ENCODE peak calls at places on chromosomes 3 and 15, in five cellular contexts. L is neural progenitor cell, B is HepG2, Q is HCT116, V is astrocyte. R is an unnamed sample.

GRCh38 chr3:64216706-64217105 is 8.6 kb downstream of the PRICKLE2 start:
- DNase-seq in L (peak), B (no peak), Q (no peak), V (peak), R (peak)

GRCh38 chr3:9207076-9207763 is 42.2 kb downstream of the SRGAP3 start:
- DNase-seq in L (no peak), B (no peak), Q (no peak), V (no peak), R (no peak)

GRCh38 chr3:187628169-187628568 is 42.0 kb downstream of the SST start:
- DNase-seq in L (peak), B (no peak), Q (no peak), V (no peak), R (no peak)

GRCh38 chr3:33089515-33089914 is 7.4 kb downstream of the GLB1 start:
- DNase-seq in L (no peak), B (no peak), Q (no peak), V (no peak), R (no peak)

GRCh38 chr3:43997788-43998373 is 243.8 kb upstream of the TOPAZ1 start:
- DNase-seq in L (peak), B (no peak), Q (no peak), V (no peak), R (no peak)

GRCh38 chr3:124078978-124079911 is 87.3 kb upstream of the ROPN1 start:
- DNase-seq in L (peak), B (peak), Q (peak), V (no peak), R (peak)

GRCh38 chr3:79598594-79598993 is 169.2 kb downstream of the ROBO1 start:
- DNase-seq in L (peak), B (no peak), Q (no peak), V (no peak), R (peak)

GRCh38 chr15:82132742-82133141 is 86.9 kb upstream of the MEX3B start:
- DNase-seq in L (no peak), B (no peak), Q (no peak), V (peak), R (no peak)

GRCh38 chr3:21447471-21448205 is 303.4 kb downstream of the ZNF385D start:
- DNase-seq in L (no peak), B (no peak), Q (no peak), V (peak), R (no peak)

GRCh38 chr15:101431301-101431700 is 58.2 kb downstream of the PCSK6 start:
- DNase-seq in L (no peak), B (no peak), Q (no peak), V (no peak), R (no peak)

DNA sequence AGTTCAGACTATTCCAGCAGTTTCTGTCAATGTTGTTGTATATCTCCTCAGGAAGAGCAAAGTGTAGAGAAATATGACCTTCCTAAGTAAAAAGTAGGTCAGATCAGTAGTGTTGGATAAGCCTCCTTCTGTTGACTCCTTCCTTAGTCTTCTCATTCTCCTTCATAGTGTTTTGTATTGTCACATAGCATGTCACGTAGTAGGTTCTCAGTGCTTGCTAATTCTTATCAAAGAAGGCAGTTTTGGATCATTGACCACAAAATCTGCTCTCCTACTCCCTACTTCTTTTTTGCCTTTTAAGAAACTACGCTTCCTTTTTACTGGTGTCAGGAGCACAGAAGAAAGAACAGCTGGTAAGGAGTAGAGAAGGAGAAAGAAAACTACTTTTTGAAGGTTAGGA is 1.0 kb upstream of the MGA start:
- DNase-seq in L (no peak), B (no peak), Q (no peak), V (no peak), R (no peak)
- TF ChIP-seq EZH2 in L (no peak), B (no peak), Q (no peak), V (no peak), R (no peak)

GRCh38 chr3:50672656-50673055 is 2.1 kb upstream of the DOCK3 start:
- DNase-seq in L (no peak), B (no peak), Q (no peak), V (no peak), R (no peak)

GRCh38 chr3:50673937-50674336 is 790 bp upstream of the DOCK3 start:
- DNase-seq in L (no peak), B (no peak), Q (no peak), V (no peak), R (no peak)

GRCh38 chr3:50676031-50676705 is 1.4 kb downstream of the DOCK3 start:
- DNase-seq in L (no peak), B (no peak), Q (no peak), V (no peak), R (no peak)

GRCh38 chr3:50675179-50676030 is 678 bp downstream of the DOCK3 start:
- DNase-seq in L (peak), B (no peak), Q (no peak), V (no peak), R (peak)

GRCh38 chr3:50674349-50675178 is at the start of gene DOCK3:
- DNase-seq in L (peak), B (no peak), Q (no peak), V (no peak), R (peak)
- TF ChIP-seq EZH2 in L (no peak), B (no peak), Q (no peak), V (peak), R (no peak)

GRCh38 chr3:128489860-128490649 is 2.9 kb downstream of the GATA2 start:
- DNase-seq in L (peak), B (peak), Q (no peak), V (no peak), R (peak)
- TF ChIP-seq EZH2 in L (peak), B (no peak), Q (no peak), V (peak), R (peak)

GRCh38 chr3:58586776-58587192 is 9.6 kb upstream of the FAM107A start:
- DNase-seq in L (peak), B (no peak), Q (no peak), V (no peak), R (peak)
- TF ChIP-seq EZH2 in L (peak), B (no peak), Q (no peak), V (peak), R (peak)

DNA sequence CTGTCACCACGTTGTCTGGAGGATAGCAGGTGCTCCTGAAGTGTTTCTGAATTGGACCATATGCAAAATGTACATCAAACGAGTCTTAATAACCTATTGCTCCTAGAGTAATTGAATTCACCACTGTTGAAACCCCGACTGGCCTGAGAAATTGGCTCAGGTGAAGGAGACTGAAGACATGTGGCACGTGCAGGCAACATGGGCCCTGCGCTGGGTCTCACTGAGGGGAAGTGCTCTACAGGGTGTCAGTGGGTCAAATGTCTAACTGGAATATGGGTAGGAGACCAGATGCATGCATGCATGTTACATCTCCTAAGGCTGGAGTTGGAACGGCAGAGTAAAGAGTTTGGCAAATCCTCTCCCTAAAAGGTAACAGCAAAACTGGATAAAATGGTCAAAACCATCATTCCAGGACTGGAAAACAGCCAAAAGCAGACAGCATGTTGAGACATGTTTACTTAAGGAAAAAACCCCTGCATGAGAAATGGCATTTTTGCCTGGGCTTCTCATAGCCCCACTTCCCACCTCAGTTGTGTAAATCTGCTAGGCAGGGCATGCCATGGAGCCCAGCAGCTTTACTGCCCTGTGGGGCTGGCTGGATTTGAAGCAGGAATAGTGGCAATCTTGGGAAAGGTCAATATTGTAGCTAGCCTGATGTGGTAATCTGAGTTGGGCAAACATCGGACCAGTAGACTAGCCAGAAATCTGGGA is 131.3 kb downstream of the TJP1 start:
- DNase-seq in L (no peak), B (peak), Q (no peak), V (peak), R (no peak)
- TF ChIP-seq EZH2 in L (no peak), B (no peak), Q (no peak), V (no peak), R (no peak)

DNA sequence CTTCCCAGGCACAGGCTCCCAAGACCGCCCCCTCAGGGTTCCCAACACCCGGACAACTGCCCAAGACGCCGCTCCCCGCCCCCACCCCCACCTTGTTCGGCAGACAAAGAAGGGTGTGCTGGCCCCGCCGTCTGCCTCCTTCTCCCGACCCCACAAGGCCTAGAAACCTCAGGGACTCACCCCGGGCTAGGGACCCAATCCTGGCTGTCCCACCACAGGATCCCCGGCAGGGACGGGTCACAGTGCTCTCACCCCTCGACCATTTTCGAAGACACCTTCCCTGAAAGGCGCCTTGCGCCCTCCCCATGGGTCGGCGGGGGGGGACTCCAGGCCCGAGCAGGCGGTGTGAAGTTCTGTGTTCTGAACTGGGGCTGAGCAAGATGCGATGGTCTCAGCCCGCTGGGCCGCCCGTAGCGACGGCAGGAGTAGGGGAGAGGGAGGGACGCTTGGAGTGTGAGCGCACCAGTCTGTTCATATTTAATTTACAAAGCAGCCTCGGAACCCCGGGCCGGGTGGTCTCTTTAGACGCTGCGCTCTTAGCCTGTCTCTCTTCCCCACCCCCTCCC is 1.5 kb upstream of the ISLR2 start:
- DNase-seq in L (peak), B (no peak), Q (no peak), V (no peak), R (no peak)
- TF ChIP-seq EZH2 in L (peak), B (no peak), Q (no peak), V (no peak), R (peak)

GRCh38 chr15:89400121-89400996 is 65.7 kb upstream of the POLG start:
- DNase-seq in L (peak), B (no peak), Q (no peak), V (no peak), R (no peak)

GRCh38 chr15:89400997-89401590 is 66.5 kb upstream of the POLG start:
- DNase-seq in L (no peak), B (no peak), Q (no peak), V (no peak), R (no peak)

GRCh38 chr15:89397653-89398023 is 63.0 kb upstream of the POLG start:
- DNase-seq in L (no peak), B (no peak), Q (no peak), V (no peak), R (no peak)

GRCh38 chr15:89399070-89399389 is 64.4 kb upstream of the POLG start:
- DNase-seq in L (no peak), B (no peak), Q (no peak), V (no peak), R (no peak)

DNA sequence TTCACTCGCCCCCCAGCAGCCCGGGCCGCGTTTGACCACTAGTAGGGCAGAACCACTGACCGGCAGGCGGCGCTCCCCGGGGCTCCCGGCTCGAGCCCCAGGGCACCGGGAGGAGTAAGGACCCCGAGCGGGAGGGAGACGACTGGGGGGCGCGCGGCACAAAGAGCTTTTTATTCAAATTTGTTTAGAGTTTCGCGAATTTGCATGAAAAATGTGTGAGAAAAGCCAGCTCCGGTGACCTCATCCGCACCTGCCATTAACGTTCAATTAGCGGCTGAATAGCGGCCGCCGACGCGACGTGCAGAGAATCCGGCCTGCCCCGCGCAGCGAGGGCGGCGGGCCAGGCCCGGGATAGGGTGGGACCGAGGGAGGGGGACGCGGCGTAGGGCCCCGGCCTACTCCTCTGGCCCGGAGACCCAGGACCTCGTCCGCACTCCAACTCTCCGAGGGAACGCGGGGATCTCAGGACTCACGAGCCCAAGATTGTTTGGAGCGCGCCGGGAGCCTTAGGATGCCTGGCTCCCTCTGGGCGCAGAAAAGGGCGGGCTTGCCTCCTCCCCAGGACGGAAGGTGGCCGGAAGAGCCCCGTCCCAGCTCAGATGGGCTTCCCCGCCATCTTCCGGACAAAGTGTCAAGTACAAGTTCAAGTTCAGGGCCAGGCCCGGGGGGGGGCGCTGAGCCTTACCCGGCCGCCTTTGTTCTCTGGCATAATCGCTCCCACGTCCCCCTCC is 64.9 kb upstream of the POLG start:
- DNase-seq in L (peak), B (no peak), Q (no peak), V (no peak), R (peak)
- TF ChIP-seq EZH2 in L (peak), B (no peak), Q (no peak), V (peak), R (peak)

DNA sequence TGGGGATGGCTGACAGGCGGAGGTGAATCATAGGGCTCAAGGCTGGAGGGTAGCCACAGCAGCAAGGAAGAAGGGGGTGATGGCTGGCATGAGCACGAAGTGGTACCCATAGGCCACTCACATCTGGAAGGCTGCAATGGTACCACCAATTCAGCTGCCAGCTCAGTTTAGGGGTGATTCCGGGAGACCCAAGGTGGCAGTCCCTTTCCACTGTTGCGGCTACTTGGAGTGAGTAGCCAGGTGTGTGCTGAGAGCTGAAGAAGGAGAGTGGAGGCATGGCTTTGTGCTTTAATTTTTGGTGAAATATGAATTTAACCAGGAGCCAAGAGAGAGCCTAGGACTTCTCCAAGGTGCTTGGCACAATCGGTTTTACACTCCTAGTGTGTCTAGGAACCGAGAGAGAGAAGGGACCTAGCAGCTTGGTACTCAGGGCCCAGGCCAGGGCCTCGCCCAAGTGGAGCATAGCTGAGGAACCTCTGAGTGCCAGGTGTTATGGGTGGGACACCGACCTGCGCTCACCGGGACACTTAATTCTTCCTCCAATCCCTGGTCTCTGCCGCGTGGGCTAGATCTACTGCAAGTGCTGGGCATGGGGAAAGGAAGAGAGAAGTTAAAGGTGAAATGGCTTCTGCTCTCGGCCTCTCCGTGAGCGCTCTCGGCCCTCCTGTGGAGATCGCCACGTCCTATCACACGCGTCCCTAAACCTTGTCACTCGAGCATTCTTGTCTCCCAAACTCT is 32.2 kb upstream of the POLG start:
- DNase-seq in L (no peak), B (no peak), Q (no peak), V (no peak), R (no peak)
- TF ChIP-seq EZH2 in L (no peak), B (no peak), Q (no peak), V (peak), R (no peak)

DNA sequence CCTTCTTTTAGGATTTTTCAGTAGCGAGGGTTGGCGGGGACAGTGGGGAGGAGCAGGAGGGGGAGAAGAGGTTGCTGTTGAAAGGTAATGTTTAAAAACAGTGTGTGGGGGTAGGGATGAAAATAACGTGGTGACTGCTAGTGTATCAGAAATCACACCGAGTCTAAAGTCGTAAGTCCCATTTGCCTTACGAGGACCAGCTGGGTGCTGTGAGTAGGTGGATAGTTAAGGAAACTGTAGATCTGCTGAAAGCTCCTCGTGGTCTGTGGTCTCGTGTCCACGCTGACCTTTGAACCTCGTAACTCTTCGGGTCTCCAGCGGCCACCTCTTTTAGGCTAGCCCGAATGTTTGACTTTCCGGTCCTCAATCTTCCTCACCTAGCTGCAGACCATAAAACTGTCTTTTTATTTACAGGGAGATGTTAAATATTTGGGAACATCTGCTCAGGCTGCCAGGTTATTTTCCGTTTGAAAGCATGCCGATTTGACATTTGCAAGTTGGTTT is 29.3 kb upstream of the ST3GAL6 start:
- DNase-seq in L (peak), B (peak), Q (no peak), V (peak), R (peak)
- TF ChIP-seq EZH2 in L (no peak), B (no peak), Q (no peak), V (no peak), R (no peak)